ENCODE peak calls at places on chromosome 1, in four cellular contexts. E is GM10248, S is left ventricle myocardium inferior, X is fibroblast of mammary gland. V is an unnamed sample.

GRCh38 chr1:182211364-182211763 is 149.9 kb upstream of the ZNF648 start:
- DNase-seq in S (no peak), E (no peak), X (no peak), V (no peak)

GRCh38 chr1:3577711-3578432 is 33.4 kb downstream of the MEGF6 start:
- DNase-seq in E (no peak), X (no peak), S (no peak), V (no peak)

GRCh38 chr1:215082532-215083407 is at the start of gene KCNK2:
- DNase-seq in E (peak), X (peak), S (no peak), V (no peak)

GRCh38 chr1:89566761-89567174 is 42.1 kb downstream of the LRRC8B start:
- DNase-seq in X (peak), S (peak), E (no peak), V (no peak)

GRCh38 chr1:23865543-23865930 is 2.6 kb downstream of the FUCA1 start:
- DNase-seq in S (no peak), X (peak), E (peak), V (no peak)

GRCh38 chr1:157978547-157979403 is 14.7 kb upstream of the KIRREL1 start:
- DNase-seq in E (no peak), S (no peak), X (no peak), V (no peak)

GRCh38 chr1:162873671-162874666 is 13.0 kb upstream of the CCDC190 start:
- DNase-seq in S (no peak), E (no peak), X (peak), V (no peak)

GRCh38 chr1:81414417-81415087 is 386.2 kb upstream of the ADGRL2 start:
- DNase-seq in X (peak), E (peak), S (peak), V (peak)

GRCh38 chr1:62652387-62652786 is 35.8 kb downstream of the DOCK7 start:
- DNase-seq in E (no peak), X (no peak), S (no peak), V (no peak)

GRCh38 chr1:200890818-200891773 is 3.6 kb upstream of the INAVA start:
- DNase-seq in S (no peak), E (no peak), X (peak), V (no peak)